ENCODE peak calls at places on chromosomes 7 and 10, in seven cellular contexts. One of them, this sample, is unnamed.

GRCh38 chr10:32341596-32341995 is 5.4 kb downstream of the EPC1 start:
- DNase-seq in T-helper 1 cell: no peak
- DNase-seq in effector CD8-positive, alpha-beta T cell: no peak
- DNase-seq in HFFc6: no peak
- DNase-seq in activated naive CD4-positive, alpha-beta T cell: no peak
- DNase-seq in NCI-H2081: no peak
- DNase-seq in globus pallidus: no peak
- DNase-seq in this sample: no peak

GRCh38 chr10:133287832-133288500 is 11.3 kb upstream of the ADAM8 start:
- DNase-seq in effector CD8-positive, alpha-beta T cell: no peak
- DNase-seq in globus pallidus: no peak
- DNase-seq in HFFc6: no peak
- DNase-seq in NCI-H2081: no peak
- DNase-seq in T-helper 1 cell: no peak
- DNase-seq in activated naive CD4-positive, alpha-beta T cell: no peak
- DNase-seq in this sample: no peak

GRCh38 chr10:22560391-22561239 is 153.8 kb downstream of the PIP4K2A start:
- DNase-seq in NCI-H2081: peak; percentile 24
- DNase-seq in effector CD8-positive, alpha-beta T cell: no peak
- DNase-seq in HFFc6: no peak
- DNase-seq in globus pallidus: no peak
- DNase-seq in activated naive CD4-positive, alpha-beta T cell: no peak
- DNase-seq in T-helper 1 cell: no peak
- DNase-seq in this sample: no peak

GRCh38 chr7:94133460-94133859 is 129.3 kb upstream of the BET1 start:
- DNase-seq in HFFc6: no peak
- DNase-seq in globus pallidus: no peak
- DNase-seq in T-helper 1 cell: no peak
- DNase-seq in NCI-H2081: no peak
- DNase-seq in effector CD8-positive, alpha-beta T cell: no peak
- DNase-seq in activated naive CD4-positive, alpha-beta T cell: no peak
- DNase-seq in this sample: no peak

GRCh38 chr7:44375236-44375699 is 49.9 kb upstream of the CAMK2B start:
- DNase-seq in activated naive CD4-positive, alpha-beta T cell: no peak
- DNase-seq in globus pallidus: no peak
- DNase-seq in HFFc6: no peak
- DNase-seq in NCI-H2081: no peak
- DNase-seq in T-helper 1 cell: no peak
- DNase-seq in effector CD8-positive, alpha-beta T cell: no peak
- DNase-seq in this sample: peak; percentile 1

GRCh38 chr7:16738014-16738688 is 15.4 kb upstream of the TSPAN13 start:
- DNase-seq in effector CD8-positive, alpha-beta T cell: no peak
- DNase-seq in globus pallidus: no peak
- DNase-seq in HFFc6: no peak
- DNase-seq in activated naive CD4-positive, alpha-beta T cell: no peak
- DNase-seq in T-helper 1 cell: no peak
- DNase-seq in NCI-H2081: no peak
- DNase-seq in this sample: no peak

GRCh38 chr7:82110146-82110823 is 333.3 kb downstream of the CACNA2D1 start:
- DNase-seq in activated naive CD4-positive, alpha-beta T cell: no peak
- DNase-seq in T-helper 1 cell: no peak
- DNase-seq in globus pallidus: no peak
- DNase-seq in effector CD8-positive, alpha-beta T cell: no peak
- DNase-seq in HFFc6: no peak
- DNase-seq in NCI-H2081: no peak
- DNase-seq in this sample: no peak

GRCh38 chr10:124522903-124523260 is 61.3 kb downstream of the LHPP start:
- DNase-seq in activated naive CD4-positive, alpha-beta T cell: no peak
- DNase-seq in NCI-H2081: no peak
- DNase-seq in effector CD8-positive, alpha-beta T cell: no peak
- DNase-seq in T-helper 1 cell: no peak
- DNase-seq in HFFc6: no peak
- DNase-seq in globus pallidus: no peak
- DNase-seq in this sample: no peak

GRCh38 chr10:1643161-1643910 is 94.0 kb downstream of the ADARB2 start:
- DNase-seq in globus pallidus: no peak
- DNase-seq in activated naive CD4-positive, alpha-beta T cell: no peak
- DNase-seq in HFFc6: no peak
- DNase-seq in NCI-H2081: no peak
- DNase-seq in T-helper 1 cell: no peak
- DNase-seq in effector CD8-positive, alpha-beta T cell: no peak
- DNase-seq in this sample: no peak

GRCh38 chr10:59098387-59098786 is 78.1 kb upstream of the PHYHIPL start:
- DNase-seq in HFFc6: peak; percentile 73
- DNase-seq in activated naive CD4-positive, alpha-beta T cell: no peak
- DNase-seq in globus pallidus: no peak
- DNase-seq in NCI-H2081: no peak
- DNase-seq in effector CD8-positive, alpha-beta T cell: no peak
- DNase-seq in T-helper 1 cell: no peak
- DNase-seq in this sample: peak; percentile 27

GRCh38 chr7:560966-561630 is 41.5 kb upstream of the PDGFA start:
- DNase-seq in activated naive CD4-positive, alpha-beta T cell: no peak
- DNase-seq in NCI-H2081: no peak
- DNase-seq in globus pallidus: no peak
- DNase-seq in HFFc6: no peak
- DNase-seq in effector CD8-positive, alpha-beta T cell: no peak
- DNase-seq in T-helper 1 cell: no peak
- DNase-seq in this sample: no peak

GRCh38 chr7:24050991-24051529 is 232.9 kb upstream of the NPY start:
- DNase-seq in globus pallidus: no peak
- DNase-seq in T-helper 1 cell: no peak
- DNase-seq in HFFc6: no peak
- DNase-seq in NCI-H2081: no peak
- DNase-seq in effector CD8-positive, alpha-beta T cell: no peak
- DNase-seq in activated naive CD4-positive, alpha-beta T cell: no peak
- DNase-seq in this sample: no peak

GRCh38 chr7:90698616-90699015 is 102.5 kb downstream of the CDK14 start:
- DNase-seq in HFFc6: no peak
- DNase-seq in globus pallidus: no peak
- DNase-seq in effector CD8-positive, alpha-beta T cell: no peak
- DNase-seq in NCI-H2081: no peak
- DNase-seq in activated naive CD4-positive, alpha-beta T cell: no peak
- DNase-seq in T-helper 1 cell: no peak
- DNase-seq in this sample: no peak

GRCh38 chr10:116669832-116670644 is 49.3 kb downstream of the PNLIPRP2 start:
- DNase-seq in HFFc6: no peak
- DNase-seq in globus pallidus: no peak
- DNase-seq in T-helper 1 cell: no peak
- DNase-seq in NCI-H2081: no peak
- DNase-seq in activated naive CD4-positive, alpha-beta T cell: no peak
- DNase-seq in effector CD8-positive, alpha-beta T cell: no peak
- DNase-seq in this sample: no peak

GRCh38 chr7:156677655-156678054 is 37.1 kb downstream of the RNF32 start:
- DNase-seq in HFFc6: no peak
- DNase-seq in effector CD8-positive, alpha-beta T cell: no peak
- DNase-seq in NCI-H2081: no peak
- DNase-seq in activated naive CD4-positive, alpha-beta T cell: no peak
- DNase-seq in globus pallidus: no peak
- DNase-seq in T-helper 1 cell: no peak
- DNase-seq in this sample: no peak

GRCh38 chr7:12884856-12885440 is 197.5 kb downstream of the ARL4A start:
- DNase-seq in effector CD8-positive, alpha-beta T cell: no peak
- DNase-seq in NCI-H2081: no peak
- DNase-seq in globus pallidus: no peak
- DNase-seq in T-helper 1 cell: no peak
- DNase-seq in activated naive CD4-positive, alpha-beta T cell: no peak
- DNase-seq in HFFc6: no peak
- DNase-seq in this sample: no peak

GRCh38 chr7:73850781-73851207 is 8.5 kb upstream of the METTL27 start:
- DNase-seq in NCI-H2081: no peak
- DNase-seq in globus pallidus: no peak
- DNase-seq in activated naive CD4-positive, alpha-beta T cell: no peak
- DNase-seq in effector CD8-positive, alpha-beta T cell: no peak
- DNase-seq in HFFc6: peak; percentile 98
- DNase-seq in T-helper 1 cell: no peak
- DNase-seq in this sample: peak; percentile 89

GRCh38 chr10:77458986-77459590 is 178.5 kb downstream of the KCNMA1 start:
- DNase-seq in activated naive CD4-positive, alpha-beta T cell: no peak
- DNase-seq in HFFc6: peak; percentile 68
- DNase-seq in globus pallidus: no peak
- DNase-seq in T-helper 1 cell: no peak
- DNase-seq in effector CD8-positive, alpha-beta T cell: no peak
- DNase-seq in NCI-H2081: no peak
- DNase-seq in this sample: peak; percentile 39

GRCh38 chr10:80104066-80104926 is 25.8 kb downstream of the TMEM254 start:
- DNase-seq in effector CD8-positive, alpha-beta T cell: no peak
- DNase-seq in globus pallidus: no peak
- DNase-seq in activated naive CD4-positive, alpha-beta T cell: no peak
- DNase-seq in NCI-H2081: no peak
- DNase-seq in HFFc6: peak; percentile 91
- DNase-seq in T-helper 1 cell: no peak
- DNase-seq in this sample: peak; percentile 80

GRCh38 chr10:130455791-130456190 is 319.6 kb downstream of the GLRX3 start:
- DNase-seq in effector CD8-positive, alpha-beta T cell: no peak
- DNase-seq in NCI-H2081: no peak
- DNase-seq in T-helper 1 cell: no peak
- DNase-seq in activated naive CD4-positive, alpha-beta T cell: no peak
- DNase-seq in HFFc6: no peak
- DNase-seq in globus pallidus: no peak
- DNase-seq in this sample: no peak

GRCh38 chr7:74083928-74084721 is 521 bp downstream of the LIMK1 start:
- DNase-seq in globus pallidus: no peak
- DNase-seq in NCI-H2081: peak; percentile 63
- DNase-seq in effector CD8-positive, alpha-beta T cell: peak; percentile 65
- DNase-seq in HFFc6: peak; percentile 55
- DNase-seq in activated naive CD4-positive, alpha-beta T cell: no peak
- DNase-seq in T-helper 1 cell: no peak
- DNase-seq in this sample: peak; percentile 74

GRCh38 chr10:121442536-121442935 is 155.7 kb downstream of the FGFR2 start:
- DNase-seq in NCI-H2081: no peak
- DNase-seq in HFFc6: no peak
- DNase-seq in globus pallidus: no peak
- DNase-seq in T-helper 1 cell: no peak
- DNase-seq in effector CD8-positive, alpha-beta T cell: no peak
- DNase-seq in activated naive CD4-positive, alpha-beta T cell: no peak
- DNase-seq in this sample: no peak

GRCh38 chr7:12052211-12052610 is 158.9 kb upstream of the TMEM106B start:
- DNase-seq in HFFc6: no peak
- DNase-seq in activated naive CD4-positive, alpha-beta T cell: no peak
- DNase-seq in T-helper 1 cell: no peak
- DNase-seq in effector CD8-positive, alpha-beta T cell: no peak
- DNase-seq in globus pallidus: no peak
- DNase-seq in NCI-H2081: no peak
- DNase-seq in this sample: no peak

GRCh38 chr10:70331486-70332268 is 47.9 kb upstream of the NPFFR1 start:
- DNase-seq in NCI-H2081: peak; percentile 37
- DNase-seq in T-helper 1 cell: no peak
- DNase-seq in globus pallidus: peak; percentile 62
- DNase-seq in activated naive CD4-positive, alpha-beta T cell: no peak
- DNase-seq in effector CD8-positive, alpha-beta T cell: no peak
- DNase-seq in HFFc6: peak; percentile 89
- DNase-seq in this sample: peak; percentile 87

GRCh38 chr10:121823993-121824463 is 103.8 kb downstream of the ATE1 start:
- DNase-seq in HFFc6: peak; percentile 55
- DNase-seq in activated naive CD4-positive, alpha-beta T cell: no peak
- DNase-seq in T-helper 1 cell: no peak
- DNase-seq in NCI-H2081: peak; percentile 9
- DNase-seq in effector CD8-positive, alpha-beta T cell: no peak
- DNase-seq in globus pallidus: peak; percentile 59
- DNase-seq in this sample: peak; percentile 59

GRCh38 chr7:75885011-75885410 is 6.2 kb downstream of the RHBDD2 start:
- DNase-seq in HFFc6: no peak
- DNase-seq in NCI-H2081: no peak
- DNase-seq in T-helper 1 cell: no peak
- DNase-seq in activated naive CD4-positive, alpha-beta T cell: no peak
- DNase-seq in effector CD8-positive, alpha-beta T cell: no peak
- DNase-seq in globus pallidus: no peak
- DNase-seq in this sample: no peak

GRCh38 chr10:110533149-110533548 is 34.3 kb upstream of the SMC3 start:
- DNase-seq in HFFc6: no peak
- DNase-seq in T-helper 1 cell: no peak
- DNase-seq in effector CD8-positive, alpha-beta T cell: no peak
- DNase-seq in activated naive CD4-positive, alpha-beta T cell: no peak
- DNase-seq in NCI-H2081: no peak
- DNase-seq in globus pallidus: no peak
- DNase-seq in this sample: no peak

GRCh38 chr7:139776486-139777303 is 1.1 kb downstream of the HIPK2 start:
- DNase-seq in activated naive CD4-positive, alpha-beta T cell: no peak
- DNase-seq in globus pallidus: peak; percentile 74
- DNase-seq in NCI-H2081: no peak
- DNase-seq in HFFc6: peak; percentile 55
- DNase-seq in T-helper 1 cell: peak; percentile 7
- DNase-seq in effector CD8-positive, alpha-beta T cell: no peak
- DNase-seq in this sample: peak; percentile 64

GRCh38 chr10:102118867-102119266 is 1.3 kb downstream of the LDB1 start:
- DNase-seq in NCI-H2081: no peak
- DNase-seq in effector CD8-positive, alpha-beta T cell: no peak
- DNase-seq in globus pallidus: peak; percentile 57
- DNase-seq in HFFc6: no peak
- DNase-seq in activated naive CD4-positive, alpha-beta T cell: no peak
- DNase-seq in T-helper 1 cell: no peak
- DNase-seq in this sample: no peak

GRCh38 chr7:128710391-128710930 is 28.7 kb upstream of the CALU start:
- DNase-seq in globus pallidus: no peak
- DNase-seq in HFFc6: no peak
- DNase-seq in activated naive CD4-positive, alpha-beta T cell: no peak
- DNase-seq in T-helper 1 cell: no peak
- DNase-seq in effector CD8-positive, alpha-beta T cell: no peak
- DNase-seq in NCI-H2081: no peak
- DNase-seq in this sample: no peak

GRCh38 chr7:20185988-20186387 is 31.2 kb downstream of the MACC1 start:
- DNase-seq in T-helper 1 cell: no peak
- DNase-seq in activated naive CD4-positive, alpha-beta T cell: no peak
- DNase-seq in NCI-H2081: no peak
- DNase-seq in HFFc6: no peak
- DNase-seq in globus pallidus: no peak
- DNase-seq in effector CD8-positive, alpha-beta T cell: no peak
- DNase-seq in this sample: no peak